ENCODE peak calls at places on chromosome 14, in ten cellular contexts. K is right cardiac atrium; O is psoas muscle; M is Jurkat, Clone E6-1; C is A549; S is AG09309; F is naive thymus-derived CD4-positive, alpha-beta T cell; P is neuronal stem cell; W is CD8-positive, alpha-beta memory T cell; J is IMR-90. Q is an unnamed sample.

GRCh38 chr14:56891226-56891625 is 80.9 kb upstream of the OTX2 start:
- DNase-seq in C (no peak), K (no peak), S (no peak), J (no peak), M (no peak), F (no peak), O (no peak), P (no peak), W (no peak), Q (no peak)

GRCh38 chr14:93543766-93544165 is 113.0 kb downstream of the UNC79 start:
- DNase-seq in P (no peak), O (no peak), J (peak), M (no peak), W (no peak), C (peak), K (no peak), F (no peak), S (peak), Q (no peak)

GRCh38 chr14:75226755-75227544 is 50.5 kb upstream of the TMED10 start:
- DNase-seq in F (no peak), W (no peak), P (no peak), C (no peak), J (no peak), M (no peak), K (no peak), O (no peak), S (no peak), Q (no peak)

GRCh38 chr14:36068777-36069534 is 107.6 kb downstream of the PTCSC3 start:
- DNase-seq in S (peak), C (no peak), W (no peak), P (no peak), F (no peak), M (no peak), O (no peak), J (peak), K (no peak), Q (peak)

GRCh38 chr14:105420141-105420975 is 731 bp downstream of the MTA1 start:
- DNase-seq in F (no peak), S (no peak), J (no peak), C (no peak), O (no peak), M (no peak), W (no peak), P (no peak), K (no peak), Q (no peak)

GRCh38 chr14:53409289-53409688 is 256.2 kb upstream of the DDHD1 start:
- DNase-seq in M (no peak), W (no peak), O (no peak), J (no peak), K (no peak), F (no peak), C (no peak), P (no peak), S (no peak), Q (no peak)

GRCh38 chr14:78070344-78070743 is 99.8 kb upstream of the NRXN3 start:
- DNase-seq in S (no peak), P (no peak), J (no peak), W (no peak), K (no peak), F (no peak), M (peak), O (no peak), C (no peak), Q (no peak)

GRCh38 chr14:87901196-87901595 is 91.8 kb downstream of the GALC start:
- DNase-seq in P (no peak), C (no peak), M (no peak), F (no peak), S (no peak), O (no peak), J (no peak), W (no peak), K (no peak), Q (no peak)

GRCh38 chr14:101187017-101187815 is 283.7 kb upstream of the RTL1 start:
- DNase-seq in P (no peak), K (no peak), W (no peak), O (no peak), C (no peak), S (no peak), M (no peak), F (no peak), J (no peak), Q (no peak)

GRCh38 chr14:64289571-64289970 is 4.6 kb downstream of the ESR2 start:
- DNase-seq in O (no peak), F (no peak), P (no peak), C (no peak), W (no peak), S (no peak), M (no peak), J (no peak), K (no peak), Q (no peak)

GRCh38 chr14:92684801-92685560 is 63.4 kb downstream of the LGMN start:
- DNase-seq in K (no peak), F (no peak), M (no peak), J (no peak), W (no peak), O (no peak), S (no peak), P (no peak), C (no peak), Q (no peak)

GRCh38 chr14:88204221-88204620 is 118.8 kb downstream of the KCNK10 start:
- DNase-seq in F (no peak), J (no peak), K (no peak), O (no peak), P (no peak), M (no peak), W (no peak), C (no peak), S (no peak), Q (no peak)

GRCh38 chr14:106826833-106827369 is 1300.5 kb downstream of the TMEM121 start:
- DNase-seq in J (no peak), K (no peak), P (no peak), F (no peak), C (no peak), S (no peak), W (no peak), O (no peak), M (no peak), Q (no peak)

GRCh38 chr14:105382343-105383082 is 15.8 kb upstream of the TEX22 start:
- DNase-seq in W (peak), F (no peak), K (peak), S (no peak), J (no peak), M (no peak), O (no peak), C (no peak), P (no peak), Q (no peak)

GRCh38 chr14:96126339-96126770 is 78.3 kb upstream of the BDKRB2 start:
- DNase-seq in J (peak), F (peak), O (no peak), P (no peak), W (peak), M (peak), S (no peak), K (no peak), C (no peak), Q (no peak)

GRCh38 chr14:91417134-91417982 is at the start of gene CCDC88C:
- DNase-seq in S (no peak), F (peak), P (peak), O (peak), C (peak), J (no peak), M (peak), W (peak), K (peak), Q (no peak)

GRCh38 chr14:64387232-64387737 is 868 bp upstream of the MTHFD1 start:
- DNase-seq in S (no peak), W (no peak), C (peak), K (no peak), J (peak), M (no peak), P (no peak), O (no peak), F (no peak), Q (no peak)

GRCh38 chr14:68249534-68250517 is 430.2 kb downstream of the RAD51B start:
- DNase-seq in P (no peak), O (no peak), K (no peak), S (no peak), C (no peak), J (peak), F (no peak), M (no peak), W (no peak), Q (no peak)

GRCh38 chr14:105171004-105171673 is 2.6 kb upstream of the JAG2 start:
- DNase-seq in M (no peak), W (no peak), C (no peak), O (peak), P (no peak), F (no peak), K (no peak), J (no peak), S (no peak), Q (no peak)

GRCh38 chr14:69484444-69485113 is at the start of gene PLEKHD1:
- DNase-seq in P (peak), M (no peak), C (peak), F (no peak), J (no peak), S (no peak), W (no peak), O (peak), K (no peak), Q (no peak)

GRCh38 chr14:55477680-55478079 is 37.3 kb upstream of the TBPL2 start:
- DNase-seq in M (no peak), W (no peak), F (no peak), P (no peak), S (no peak), C (no peak), K (peak), J (no peak), O (no peak), Q (no peak)

GRCh38 chr14:104600141-104600643 is 4.4 kb downstream of the TMEM179 start:
- DNase-seq in S (no peak), J (no peak), K (peak), O (peak), P (no peak), W (no peak), M (no peak), C (peak), F (no peak), Q (no peak)

GRCh38 chr14:50620341-50620740 is 47.8 kb downstream of the SAV1 start:
- DNase-seq in O (no peak), J (peak), M (no peak), S (no peak), C (no peak), P (no peak), K (no peak), W (no peak), F (no peak), Q (no peak)

GRCh38 chr14:81276699-81277069 is 55.9 kb upstream of the GTF2A1 start:
- DNase-seq in P (no peak), J (no peak), S (no peak), M (no peak), W (no peak), C (no peak), O (no peak), K (no peak), F (no peak), Q (no peak)

GRCh38 chr14:94581127-94581999 is at the start of gene SERPINA5:
- DNase-seq in K (peak), P (no peak), S (no peak), O (peak), F (no peak), C (no peak), W (no peak), J (no peak), M (no peak), Q (no peak)
- H3K4me3 ChIP-seq in K (no peak), P (no peak), S (no peak), O (no peak), F (no peak), C (no peak), W (no peak), J (no peak), M (no peak), Q (no peak)

GRCh38 chr14:97456958-97457357 is 659.8 kb downstream of the VRK1 start:
- DNase-seq in P (no peak), W (peak), S (no peak), M (no peak), O (no peak), F (no peak), K (no peak), J (no peak), C (no peak), Q (no peak)
- H3K4me3 ChIP-seq in P (no peak), W (no peak), S (no peak), M (no peak), O (no peak), F (no peak), K (no peak), J (no peak), C (no peak), Q (no peak)

GRCh38 chr14:20781805-20782204 is 737 bp downstream of the RNASE6 start:
- DNase-seq in M (peak), S (no peak), F (no peak), K (no peak), P (no peak), J (no peak), W (no peak), C (no peak), O (no peak), Q (no peak)
- H3K4me3 ChIP-seq in M (peak), S (no peak), F (peak), K (peak), P (no peak), J (no peak), W (peak), C (no peak), O (peak), Q (no peak)

GRCh38 chr14:24597403-24597802 is 12.1 kb downstream of the GZMH start:
- DNase-seq in K (no peak), S (no peak), P (no peak), F (no peak), O (no peak), W (no peak), C (no peak), M (no peak), J (no peak), Q (no peak)

GRCh38 chr14:24595046-24595808 is 14.3 kb downstream of the GZMH start:
- DNase-seq in C (no peak), S (no peak), M (no peak), W (no peak), F (no peak), K (no peak), P (no peak), J (no peak), O (no peak), Q (no peak)
- H3K4me3 ChIP-seq in C (no peak), S (no peak), M (no peak), W (no peak), F (no peak), K (no peak), P (no peak), J (no peak), O (no peak), Q (no peak)

DNA sequence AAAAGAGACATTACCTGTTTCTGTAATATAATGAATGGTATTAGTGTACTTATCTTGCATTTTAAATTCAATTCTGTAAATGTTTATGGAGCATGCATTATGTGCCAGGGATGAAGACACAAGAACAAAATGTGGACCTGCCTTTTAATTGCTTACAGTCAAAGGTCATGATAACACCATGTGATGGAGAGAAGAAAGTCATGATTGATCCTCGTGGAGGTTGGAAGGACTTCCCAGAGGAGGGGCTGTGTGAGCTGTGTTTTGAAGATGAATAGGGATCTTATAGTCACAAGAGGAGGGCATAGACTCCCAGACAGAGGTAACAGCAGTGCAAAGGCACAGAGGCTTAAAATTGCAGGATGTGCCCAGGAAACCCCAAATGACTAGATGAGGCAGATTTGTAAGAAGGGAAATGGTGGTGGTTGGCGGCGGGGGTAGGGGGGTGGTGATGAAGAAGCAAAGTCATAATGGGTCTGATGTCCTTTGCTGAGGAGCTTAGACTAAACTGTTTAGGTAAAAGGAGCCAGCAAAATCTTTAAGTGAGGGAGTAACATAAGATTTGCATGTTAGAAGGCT is 151.5 kb downstream of the PRKCH start:
- DNase-seq in O (no peak), W (peak), F (peak), S (no peak), M (peak), K (no peak), C (no peak), P (no peak), J (peak), Q (no peak)
- H3K4me3 ChIP-seq in O (no peak), W (peak), F (peak), S (no peak), M (peak), K (no peak), C (no peak), P (no peak), J (no peak), Q (no peak)